ENCODE peak calls at places on chromosome 6, in seven cellular contexts. H is fibroblast of the aortic adventitia; J is hepatocyte; N is tibial nerve; R is CD8-positive, alpha-beta T cell; O is foreskin fibroblast; T is fibroblast of pulmonary artery. L is an unnamed sample.

GRCh38 chr6:138540468-138540867 is 41.2 kb upstream of the NHSL1 start:
- DNase-seq in R (no peak), O (peak; percentile 86), J (peak; percentile 35), N (no peak), H (peak; percentile 98), T (peak; percentile 90), L (peak; percentile 92)

GRCh38 chr6:138795809-138796469 is at the start of gene ECT2L:
- DNase-seq in J (peak; percentile 83), R (no peak), N (peak; percentile 29), H (peak; percentile 22), T (peak; percentile 46), O (peak; percentile 74), L (peak; percentile 62)

GRCh38 chr6:130453230-130453629 is 87.4 kb downstream of the TMEM200A start:
- DNase-seq in R (no peak), O (no peak), T (peak; percentile 45), N (no peak), H (peak; percentile 65), J (no peak), L (peak; percentile 31)

GRCh38 chr6:47749726-47750125 is 32.1 kb upstream of the OPN5 start:
- DNase-seq in H (no peak), N (no peak), R (no peak), T (no peak), O (no peak), J (no peak), L (no peak)

GRCh38 chr6:157236040-157236725 is 87.1 kb downstream of the TMEM242 start:
- DNase-seq in H (no peak), R (peak; percentile 29), J (no peak), O (no peak), T (no peak), N (no peak), L (no peak)

GRCh38 chr6:5132741-5133140 is 47.6 kb downstream of the PPP1R3G start:
- DNase-seq in J (peak; percentile 23), H (peak; percentile 95), N (peak; percentile 32), O (peak; percentile 70), R (no peak), T (peak; percentile 99), L (peak; percentile 98)

GRCh38 chr6:81767163-81768000 is 14.9 kb upstream of the TENT5A start:
- DNase-seq in R (no peak), J (no peak), H (peak; percentile 80), T (peak; percentile 46), N (no peak), O (peak; percentile 83), L (peak; percentile 45)

GRCh38 chr6:6564154-6564553 is 24.4 kb upstream of the LY86 start:
- DNase-seq in N (no peak), R (no peak), T (no peak), H (no peak), O (no peak), J (no peak), L (no peak)

GRCh38 chr6:38080349-38080748 is 260.8 kb downstream of the ZFAND3 start:
- DNase-seq in H (peak; percentile 30), O (peak; percentile 49), J (no peak), T (no peak), N (no peak), R (no peak), L (peak; percentile 56)

GRCh38 chr6:163031931-163032330 is 304.2 kb downstream of the PACRG start:
- DNase-seq in R (no peak), H (no peak), N (no peak), J (no peak), T (no peak), O (no peak), L (no peak)

GRCh38 chr6:123171341-123171740 is 175.3 kb downstream of the CLVS2 start:
- DNase-seq in J (no peak), N (no peak), H (no peak), O (no peak), R (no peak), T (no peak), L (no peak)

GRCh38 chr6:69423785-69424184 is 373.0 kb downstream of the LMBRD1 start:
- DNase-seq in T (no peak), H (no peak), O (no peak), J (no peak), N (no peak), R (no peak), L (no peak)

GRCh38 chr6:35070111-35070510 is 71.0 kb downstream of the TCP11 start:
- DNase-seq in N (no peak), H (no peak), T (no peak), J (no peak), O (no peak), R (no peak), L (no peak)

GRCh38 chr6:37101991-37102298 is 68.0 kb upstream of the PIM1 start:
- DNase-seq in N (no peak), R (no peak), H (no peak), J (no peak), O (no peak), T (no peak), L (no peak)

GRCh38 chr6:41607736-41608135 is 30.5 kb upstream of the MDFI start:
- DNase-seq in O (no peak), N (no peak), H (no peak), R (no peak), T (no peak), J (no peak), L (no peak)

GRCh38 chr6:9830808-9831207 is 584.1 kb downstream of the TFAP2A start:
- DNase-seq in O (no peak), N (no peak), H (peak; percentile 22), R (no peak), J (no peak), T (peak; percentile 4), L (no peak)

GRCh38 chr6:90039911-90040310 is 145.6 kb downstream of the GJA10 start:
- DNase-seq in N (no peak), J (no peak), H (no peak), O (no peak), T (no peak), R (no peak), L (no peak)

GRCh38 chr6:64012351-64013060 is 376.9 kb downstream of the PHF3 start:
- DNase-seq in O (no peak), J (peak; percentile 73), N (peak; percentile 7), H (peak; percentile 57), R (no peak), T (peak; percentile 79), L (peak; percentile 60)

GRCh38 chr6:159012201-159012600 is 12.2 kb upstream of the RSPH3 start:
- DNase-seq in J (no peak), N (no peak), T (peak; percentile 55), H (no peak), R (no peak), O (no peak), L (peak; percentile 33)

GRCh38 chr6:74749211-74750142 is 456.4 kb downstream of the COL12A1 start:
- DNase-seq in R (no peak), N (no peak), H (peak; percentile 69), J (no peak), O (no peak), T (peak; percentile 69), L (peak; percentile 87)

GRCh38 chr6:74755196-74755595 is 450.7 kb downstream of the COL12A1 start:
- DNase-seq in T (no peak), H (no peak), N (no peak), J (no peak), R (no peak), O (no peak), L (no peak)

GRCh38 chr6:74755748-74756147 is 450.1 kb downstream of the COL12A1 start:
- DNase-seq in H (peak; percentile 5), R (no peak), O (no peak), T (peak; percentile 8), N (no peak), J (no peak), L (peak; percentile 16)

GRCh38 chr6:74753883-74754600 is 451.8 kb downstream of the COL12A1 start:
- DNase-seq in T (no peak), H (no peak), N (no peak), O (no peak), R (no peak), J (no peak), L (no peak)

GRCh38 chr6:74752303-74752702 is 453.6 kb downstream of the COL12A1 start:
- DNase-seq in R (no peak), H (no peak), O (no peak), T (peak; percentile 1), N (no peak), J (no peak), L (no peak)
- TF ChIP-seq CTCF in R (no peak), H (peak; percentile 30), O (no peak), T (no peak), N (no peak), J (no peak), L (peak; percentile 3)

DNA sequence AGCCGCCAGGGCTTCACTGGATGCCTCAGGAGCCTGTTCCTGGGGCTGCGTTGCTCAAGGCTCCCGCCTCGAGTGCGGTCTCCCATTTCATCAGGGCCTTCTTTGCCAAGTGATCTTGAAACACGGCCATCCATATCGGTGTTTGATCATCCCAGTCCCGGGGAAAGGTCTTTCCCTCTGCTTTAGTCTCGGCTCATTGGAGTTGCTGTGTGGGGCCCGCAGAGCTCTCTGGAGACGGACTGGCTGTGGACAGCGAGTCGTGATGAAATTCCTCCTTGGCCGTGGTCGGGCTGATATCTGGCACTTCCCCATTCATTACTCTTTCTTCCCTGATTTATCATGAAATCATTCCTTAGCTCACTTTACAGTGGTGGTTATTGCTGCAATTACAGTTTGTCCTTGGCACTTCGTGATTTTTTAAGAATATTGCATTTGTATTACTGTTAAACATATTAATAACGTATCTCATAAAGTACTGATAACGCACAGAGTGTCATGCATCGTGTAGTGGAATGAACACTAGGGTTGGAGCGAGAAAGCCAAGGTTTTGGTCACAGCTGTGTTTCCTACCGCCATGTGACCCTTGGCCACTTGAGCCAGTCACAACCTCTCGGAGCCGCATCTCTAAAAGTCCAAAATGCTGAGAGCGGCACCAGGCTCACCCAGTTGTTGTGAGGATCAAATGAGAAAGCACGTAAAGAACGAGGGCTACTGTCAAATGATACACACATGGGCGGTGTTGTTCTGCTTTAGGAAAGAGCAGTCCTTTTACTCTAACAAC is 71.8 kb downstream of the MTHFD1L start:
- DNase-seq in H (peak; percentile 78), J (no peak), N (peak; percentile 44), R (no peak), O (no peak), T (peak; percentile 55), L (no peak)
- H3K4me3 ChIP-seq in H (no peak overlapping the region), J (no peak overlapping the region), N (no peak overlapping the region), R (no peak overlapping the region), O (no peak overlapping the region), T (no peak overlapping the region), L (no peak overlapping the region)

GRCh38 chr6:71454083-71454482 is 165.5 kb downstream of the OGFRL1 start:
- DNase-seq in J (no peak), O (no peak), T (no peak), R (no peak), N (no peak), H (no peak), L (no peak)

GRCh38 chr6:71460933-71461332 is 172.3 kb downstream of the OGFRL1 start:
- DNase-seq in T (no peak), R (no peak), O (peak; percentile 54), J (no peak), H (no peak), N (no peak), L (no peak)

GRCh38 chr6:71453307-71453706 is 164.7 kb downstream of the OGFRL1 start:
- DNase-seq in R (no peak), H (no peak), J (no peak), O (no peak), T (no peak), N (no peak), L (no peak)

GRCh38 chr6:71459162-71459561 is 170.6 kb downstream of the OGFRL1 start:
- DNase-seq in R (no peak), H (no peak), T (no peak), N (no peak), J (no peak), O (no peak), L (no peak)

GRCh38 chr6:71457883-71458282 is 169.3 kb downstream of the OGFRL1 start:
- DNase-seq in R (no peak), H (no peak), T (no peak), N (no peak), J (no peak), O (no peak), L (no peak)
- TF ChIP-seq CTCF in R (no peak), H (no peak), T (no peak), N (no peak), J (no peak), O (no peak), L (no peak)

GRCh38 chr6:133951227-133951626 is 1.8 kb upstream of the TBPL1 start:
- DNase-seq in J (no peak), N (no peak), T (no peak), O (no peak), H (no peak), R (no peak), L (no peak)
- H3K4me3 ChIP-seq in J (peak overlapping the region; percentile 69), N (peak overlapping the region; percentile 78), T (peak overlapping the region; percentile 87), O (peak overlapping the region; percentile 80), H (peak overlapping the region; percentile 95), R (peak overlapping the region; percentile 73), L (peak overlapping the region; percentile 91)